ENCODE peak calls at places on chromosomes 1 and 21, in four cellular contexts. T, F, S and Y are unnamed samples.

GRCh38 chr1:221776495-221777413 is 34.9 kb upstream of the DUSP10 start:
- DNase-seq in T (no peak), F (no peak), S (no peak), Y (no peak)

GRCh38 chr1:82646336-82646735 is 845.6 kb downstream of the ADGRL2 start:
- DNase-seq in T (no peak), F (no peak), S (no peak), Y (no peak)

GRCh38 chr1:208475951-208476824 is 232.0 kb upstream of the PLXNA2 start:
- DNase-seq in T (peak), F (no peak), S (no peak), Y (peak)

GRCh38 chr1:8873506-8874229 is 4.8 kb downstream of the ENO1 start:
- DNase-seq in T (peak), F (peak), S (peak), Y (peak)

GRCh38 chr21:44932366-44933181 is 7.3 kb upstream of the SLX9 start:
- DNase-seq in T (no peak), F (no peak), S (no peak), Y (peak)

GRCh38 chr1:110337704-110338199 is 1.4 kb upstream of the RBM15 start:
- DNase-seq in T (no peak), F (no peak), S (no peak), Y (no peak)

GRCh38 chr21:38075833-38076567 is 159.7 kb upstream of the KCNJ6 start:
- DNase-seq in T (no peak), F (peak), S (no peak), Y (no peak)

GRCh38 chr1:55051169-55051568 is 11.8 kb downstream of the PCSK9 start:
- DNase-seq in T (no peak), F (no peak), S (no peak), Y (no peak)

GRCh38 chr21:16258834-16259611 is 529.2 kb downstream of the USP25 start:
- DNase-seq in T (no peak), F (no peak), S (no peak), Y (no peak)

GRCh38 chr1:110412576-110412975 is 5.1 kb upstream of the LAMTOR5 start:
- DNase-seq in T (peak), F (peak), S (no peak), Y (peak)

GRCh38 chr1:202275061-202275770 is 66.5 kb downstream of the UBE2T start:
- DNase-seq in T (no peak), F (no peak), S (no peak), Y (no peak)

GRCh38 chr1:241841661-241842060 is 6.3 kb upstream of the EXO1 start:
- DNase-seq in T (no peak), F (no peak), S (no peak), Y (no peak)

GRCh38 chr1:61183471-61184034 is 101.2 kb downstream of the NFIA start:
- DNase-seq in T (no peak), F (peak), S (no peak), Y (peak)

GRCh38 chr1:226610671-226611070 is 62.1 kb downstream of the STUM start:
- DNase-seq in T (no peak), F (no peak), S (no peak), Y (no peak)

GRCh38 chr1:37875833-37876232 is 16.4 kb upstream of the MTF1 start:
- DNase-seq in T (no peak), F (peak), S (no peak), Y (peak)
- TF ChIP-seq CTCF in T (peak), F (peak), S (no peak), Y (peak)

GRCh38 chr1:199172286-199173124 is 533.7 kb downstream of the PTPRC start:
- DNase-seq in T (no peak), F (no peak), S (no peak), Y (no peak)
- H3K4me3 ChIP-seq in T (no peak), F (no peak), S (no peak), Y (no peak)

DNA sequence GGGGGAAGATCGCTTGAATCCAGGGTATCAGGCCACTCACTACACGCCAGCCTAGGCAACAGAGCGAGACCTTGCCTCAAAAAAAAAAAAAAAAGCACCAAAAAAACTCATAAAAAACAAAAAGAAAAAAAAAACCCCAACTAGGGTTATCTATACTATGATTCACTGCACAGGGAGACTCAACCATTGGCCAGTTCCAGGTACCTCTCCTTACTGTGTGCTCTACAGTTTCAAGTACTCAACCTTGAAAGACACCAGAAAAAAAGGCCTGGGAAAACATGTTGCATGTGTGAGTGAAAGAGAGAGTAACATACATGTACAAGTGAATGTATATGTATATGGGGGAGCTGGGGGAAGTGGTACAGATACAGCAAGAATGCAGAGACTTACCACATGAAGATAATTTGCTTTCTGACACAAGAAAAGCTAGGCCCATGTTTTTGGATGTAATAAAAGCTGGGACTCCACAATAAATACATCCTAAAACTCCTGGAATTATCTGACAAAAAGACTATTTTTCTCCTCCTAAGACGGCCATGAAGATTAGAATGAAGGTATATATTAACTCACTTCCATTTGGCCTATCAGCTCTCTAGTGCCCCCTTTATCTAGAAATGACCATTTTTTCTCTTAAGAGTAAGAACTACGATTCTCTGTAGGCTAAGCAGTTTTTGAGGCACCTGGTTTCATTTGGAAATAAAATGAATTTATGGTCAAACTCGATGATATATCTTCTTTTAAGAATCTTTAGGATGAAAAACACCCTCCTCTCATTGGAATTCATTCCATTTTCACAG is 52.2 kb downstream of the SLC27A3 start:
- DNase-seq in T (no peak), F (no peak), S (no peak), Y (no peak)
- TF ChIP-seq CTCF in T (peak), F (no peak), S (no peak), Y (no peak)

DNA sequence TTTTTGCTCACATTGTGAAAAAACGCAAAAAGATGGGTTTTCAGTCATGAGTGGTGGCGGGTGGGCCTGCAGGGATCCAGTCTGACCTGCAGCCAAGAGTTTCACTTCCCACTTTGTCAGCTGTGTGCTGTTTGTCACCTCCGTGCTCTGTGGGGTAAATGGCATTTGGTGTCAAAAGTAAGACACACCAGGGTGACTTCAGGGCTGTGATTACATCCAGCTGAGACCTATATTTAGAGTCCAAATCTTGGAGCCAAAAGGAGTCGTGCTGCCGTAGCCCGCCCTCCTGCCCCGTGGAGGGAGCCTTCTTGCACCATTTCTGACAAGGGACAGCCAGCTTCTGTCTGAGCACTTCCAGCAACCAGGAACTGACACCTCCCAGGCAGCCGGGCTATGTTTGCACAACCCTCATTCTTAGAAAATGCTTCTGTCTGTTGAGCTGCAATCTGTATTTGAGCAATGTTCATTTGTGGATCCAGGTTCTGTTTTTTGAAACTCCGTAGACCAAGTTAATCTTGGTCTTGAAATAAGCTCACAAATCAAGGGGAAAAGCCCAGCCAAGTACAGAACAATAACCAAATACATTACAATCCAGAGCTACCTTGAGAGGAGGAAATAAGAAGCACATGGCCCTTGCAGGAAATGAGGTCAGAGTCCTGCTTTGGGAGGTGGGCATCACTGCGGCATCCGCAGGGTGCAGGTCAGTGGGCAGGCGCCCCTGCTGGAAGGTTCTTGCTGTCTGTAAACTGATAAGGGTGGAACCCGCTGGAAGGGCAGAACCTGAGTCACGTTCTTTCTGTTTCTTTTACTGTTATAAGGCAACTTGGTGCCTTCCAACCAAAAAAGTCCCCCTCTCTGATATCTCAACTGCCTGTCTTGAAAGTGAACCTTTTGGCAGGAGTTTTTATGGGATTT is 14.4 kb downstream of the ABCG1 start:
- DNase-seq in T (no peak), F (peak), S (peak), Y (peak)
- H3K4me3 ChIP-seq in T (no peak), F (peak), S (peak), Y (no peak)

DNA sequence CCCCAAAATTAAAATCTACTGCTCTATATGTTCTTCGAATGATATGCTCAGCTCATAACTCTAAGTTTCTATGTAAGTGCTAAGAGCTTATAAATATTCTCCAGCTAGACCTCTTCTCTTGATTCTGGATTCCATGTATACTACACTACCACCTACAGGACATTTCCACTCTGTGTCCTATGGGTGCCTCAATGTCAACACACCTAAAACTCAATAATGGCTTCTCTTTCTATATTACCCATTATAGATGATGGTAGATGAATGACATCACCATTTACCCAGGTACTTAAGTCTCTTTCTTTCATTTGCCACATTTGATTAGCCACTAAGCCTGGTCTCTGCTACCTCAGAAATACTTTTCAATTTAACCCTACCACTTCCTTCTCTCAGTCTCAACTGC is 41.3 kb downstream of the TBX19 start:
- DNase-seq in T (no peak), F (peak), S (no peak), Y (peak)
- TF ChIP-seq CTCF in T (no peak), F (peak), S (no peak), Y (peak)

DNA sequence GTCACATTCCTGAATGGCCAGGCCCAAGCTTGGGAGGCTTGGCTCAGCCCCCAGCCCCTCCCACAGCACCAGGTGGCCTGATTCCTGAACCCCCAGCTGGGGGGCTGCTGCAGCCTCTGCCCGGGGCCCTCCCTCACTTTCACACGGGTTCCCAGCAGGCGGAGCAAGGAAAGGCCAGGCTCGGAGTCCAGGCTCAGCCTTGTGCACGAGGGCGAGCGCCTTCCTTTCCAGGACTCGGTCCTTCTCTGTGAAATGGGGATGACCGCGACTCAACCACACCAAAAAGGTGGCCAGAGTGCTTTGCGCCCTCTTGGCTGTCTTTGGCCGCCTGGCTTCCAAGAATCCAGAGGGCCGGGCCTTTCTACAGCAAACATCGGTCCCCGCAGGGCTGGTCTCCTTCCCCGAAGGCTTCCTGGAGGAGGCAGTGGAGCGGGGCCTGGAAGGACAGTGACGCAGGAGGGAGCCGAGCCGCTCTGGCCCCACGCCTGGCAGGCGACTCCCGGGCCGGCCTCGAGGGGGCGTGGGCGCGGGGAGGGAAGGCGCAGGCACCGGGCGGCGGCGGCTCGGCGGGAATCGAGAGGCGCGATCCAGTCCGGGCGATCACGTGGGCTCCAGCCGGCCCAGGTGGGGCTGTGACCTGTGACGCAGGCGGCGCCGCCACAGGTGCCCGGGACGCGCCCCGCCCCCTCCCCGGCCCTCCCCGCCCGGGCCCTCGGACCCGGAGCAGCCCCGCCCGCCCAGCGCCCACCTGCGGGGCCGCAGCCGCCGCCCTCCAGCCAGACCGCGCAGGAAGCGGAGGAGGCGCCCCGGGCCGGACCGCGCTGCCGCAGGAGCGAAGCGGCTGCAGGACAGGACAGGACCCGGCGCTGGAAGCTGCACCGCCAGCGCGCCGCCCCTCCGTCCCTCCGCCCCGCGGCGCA is at the start of gene ARHGEF16:
- DNase-seq in T (no peak), F (peak), S (no peak), Y (peak)
- H3K4me3 ChIP-seq in T (peak), F (no peak), S (peak), Y (peak)